ENCODE peak calls at places on chromosomes 11 and 22, in seven cellular contexts. One of them, this sample, is unnamed.
A peak's percentile ranks its signal among the peaks of the same experiment; 100 is the strongest.

GRCh38 chr11:33624082-33624481 is 76.5 kb downstream of the C11orf91 start:
- DNase-seq in IMR-90: no peak
- DNase-seq in H9: no peak
- DNase-seq in mesenchymal stem cell: no peak
- DNase-seq in H1: no peak
- DNase-seq in neuronal stem cell: no peak
- DNase-seq in trophoblast cell: no peak
- DNase-seq in this sample: no peak

GRCh38 chr11:125070699-125071254 is 7.7 kb downstream of the SLC37A2 start:
- DNase-seq in IMR-90: peak; percentile 64
- DNase-seq in H9: no peak
- DNase-seq in mesenchymal stem cell: peak; percentile 63
- DNase-seq in H1: no peak
- DNase-seq in neuronal stem cell: no peak
- DNase-seq in trophoblast cell: peak; percentile 54
- DNase-seq in this sample: no peak

GRCh38 chr11:66081505-66081904 is 11.4 kb downstream of the PACS1 start:
- DNase-seq in IMR-90: no peak
- DNase-seq in H9: no peak
- DNase-seq in mesenchymal stem cell: peak; percentile 42
- DNase-seq in H1: no peak
- DNase-seq in neuronal stem cell: no peak
- DNase-seq in trophoblast cell: peak; percentile 33
- DNase-seq in this sample: no peak

GRCh38 chr11:65209711-65210360 is 28.1 kb downstream of the CAPN1 start:
- DNase-seq in IMR-90: no peak
- DNase-seq in H9: no peak
- DNase-seq in mesenchymal stem cell: no peak
- DNase-seq in H1: no peak
- DNase-seq in neuronal stem cell: no peak
- DNase-seq in trophoblast cell: peak; percentile 71
- DNase-seq in this sample: no peak

GRCh38 chr11:128148208-128148607 is 439.1 kb downstream of the ETS1 start:
- DNase-seq in IMR-90: no peak
- DNase-seq in H9: no peak
- DNase-seq in mesenchymal stem cell: no peak
- DNase-seq in H1: no peak
- DNase-seq in neuronal stem cell: no peak
- DNase-seq in trophoblast cell: no peak
- DNase-seq in this sample: no peak

GRCh38 chr11:36391062-36391461 is 95.0 kb downstream of the PRR5L start:
- DNase-seq in IMR-90: no peak
- DNase-seq in H9: no peak
- DNase-seq in mesenchymal stem cell: no peak
- DNase-seq in H1: no peak
- DNase-seq in neuronal stem cell: no peak
- DNase-seq in trophoblast cell: peak; percentile 15
- DNase-seq in this sample: no peak

GRCh38 chr11:122809861-122810260 is 28.4 kb upstream of the CRTAM start:
- DNase-seq in IMR-90: no peak
- DNase-seq in H9: no peak
- DNase-seq in mesenchymal stem cell: no peak
- DNase-seq in H1: no peak
- DNase-seq in neuronal stem cell: no peak
- DNase-seq in trophoblast cell: peak; percentile 66
- DNase-seq in this sample: no peak

GRCh38 chr11:102986815-102987214 is 31.3 kb upstream of the MMP13 start:
- DNase-seq in IMR-90: peak; percentile 88
- DNase-seq in H9: no peak
- DNase-seq in mesenchymal stem cell: peak; percentile 63
- DNase-seq in H1: no peak
- DNase-seq in neuronal stem cell: no peak
- DNase-seq in trophoblast cell: no peak
- DNase-seq in this sample: no peak

GRCh38 chr11:95793111-95793510 is 2.8 kb downstream of the CEP57 start:
- DNase-seq in IMR-90: no peak
- DNase-seq in H9: no peak
- DNase-seq in mesenchymal stem cell: no peak
- DNase-seq in H1: no peak
- DNase-seq in neuronal stem cell: no peak
- DNase-seq in trophoblast cell: no peak
- DNase-seq in this sample: no peak

GRCh38 chr11:93000511-93001476 is 31.3 kb downstream of the MTNR1B start:
- DNase-seq in IMR-90: peak; percentile 95
- DNase-seq in H9: no peak
- DNase-seq in mesenchymal stem cell: peak; percentile 73
- DNase-seq in H1: no peak
- DNase-seq in neuronal stem cell: no peak
- DNase-seq in trophoblast cell: peak; percentile 66
- DNase-seq in this sample: no peak

GRCh38 chr11:128599729-128600128 is 12.4 kb upstream of the ETS1 start:
- DNase-seq in IMR-90: peak; percentile 91
- DNase-seq in H9: no peak
- DNase-seq in mesenchymal stem cell: peak; percentile 81
- DNase-seq in H1: no peak
- DNase-seq in neuronal stem cell: no peak
- DNase-seq in trophoblast cell: no peak
- DNase-seq in this sample: no peak

GRCh38 chr11:48007677-48008076 is 27.3 kb downstream of the PTPRJ start:
- DNase-seq in IMR-90: no peak
- DNase-seq in H9: no peak
- DNase-seq in mesenchymal stem cell: peak; percentile 53
- DNase-seq in H1: no peak
- DNase-seq in neuronal stem cell: no peak
- DNase-seq in trophoblast cell: peak; percentile 29
- DNase-seq in this sample: no peak

GRCh38 chr11:61544466-61544865 is 35.9 kb downstream of the LRRC10B start:
- DNase-seq in IMR-90: no peak
- DNase-seq in H9: no peak
- DNase-seq in mesenchymal stem cell: no peak
- DNase-seq in H1: no peak
- DNase-seq in neuronal stem cell: no peak
- DNase-seq in trophoblast cell: no peak
- DNase-seq in this sample: no peak

DNA sequence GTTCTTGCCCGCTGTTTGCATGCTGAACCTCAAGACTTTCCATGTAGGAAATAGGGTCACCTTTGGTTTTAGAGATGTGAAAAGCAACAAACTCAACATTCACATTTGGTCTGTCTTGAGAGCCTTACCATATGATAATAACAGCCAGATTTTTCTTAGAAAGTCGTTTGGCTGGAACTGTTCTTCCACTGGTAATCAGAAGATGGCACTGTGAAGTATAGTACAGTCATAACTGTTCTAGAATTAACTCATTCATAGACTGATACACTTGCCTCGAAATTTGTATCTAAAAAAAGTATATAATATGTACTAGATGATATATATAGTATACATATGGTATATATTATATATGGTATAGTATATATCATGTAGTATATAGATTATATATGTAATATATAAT is 12.3 kb downstream of the LUZP2 start:
- DNase-seq in IMR-90: peak; percentile 41
- DNase-seq in H9: no peak
- DNase-seq in mesenchymal stem cell: peak; percentile 6
- DNase-seq in H1: no peak
- DNase-seq in neuronal stem cell: no peak
- DNase-seq in trophoblast cell: no peak
- DNase-seq in this sample: no peak
- H2BK120ac ChIP-seq in IMR-90: no peak overlapping the region
- H2BK120ac ChIP-seq in H9: no peak overlapping the region
- H2BK120ac ChIP-seq in mesenchymal stem cell: no peak overlapping the region
- H2BK120ac ChIP-seq in H1: no peak overlapping the region
- H2BK120ac ChIP-seq in neuronal stem cell: no peak overlapping the region
- H2BK120ac ChIP-seq in trophoblast cell: no peak overlapping the region
- H2BK120ac ChIP-seq in this sample: no peak overlapping the region

GRCh38 chr22:49300241-49300640 is 527.4 kb downstream of the BRD1 start:
- DNase-seq in IMR-90: no peak
- DNase-seq in H9: peak; percentile 10
- DNase-seq in mesenchymal stem cell: no peak
- DNase-seq in H1: no peak
- DNase-seq in neuronal stem cell: no peak
- DNase-seq in trophoblast cell: no peak
- DNase-seq in this sample: no peak
- H3K9ac ChIP-seq in IMR-90: no peak overlapping the region
- H3K9ac ChIP-seq in H9: no peak overlapping the region
- H3K9ac ChIP-seq in mesenchymal stem cell: no peak overlapping the region
- H3K9ac ChIP-seq in H1: no peak overlapping the region
- H3K9ac ChIP-seq in neuronal stem cell: no peak overlapping the region
- H3K9ac ChIP-seq in trophoblast cell: no peak overlapping the region
- H3K9ac ChIP-seq in this sample: no peak overlapping the region

GRCh38 chr11:74322667-74323066 is 11.2 kb upstream of the P4HA3 start:
- DNase-seq in IMR-90: peak; percentile 16
- DNase-seq in H9: no peak
- DNase-seq in mesenchymal stem cell: no peak
- DNase-seq in H1: no peak
- DNase-seq in neuronal stem cell: no peak
- DNase-seq in trophoblast cell: no peak
- DNase-seq in this sample: no peak

GRCh38 chr11:74319139-74319538 is 7.7 kb upstream of the P4HA3 start:
- DNase-seq in IMR-90: peak; percentile 93
- DNase-seq in H9: no peak
- DNase-seq in mesenchymal stem cell: peak; percentile 77
- DNase-seq in H1: no peak
- DNase-seq in neuronal stem cell: no peak
- DNase-seq in trophoblast cell: peak; percentile 3
- DNase-seq in this sample: no peak

GRCh38 chr11:74320538-74320937 is 9.1 kb upstream of the P4HA3 start:
- DNase-seq in IMR-90: peak; percentile 34
- DNase-seq in H9: no peak
- DNase-seq in mesenchymal stem cell: no peak
- DNase-seq in H1: no peak
- DNase-seq in neuronal stem cell: no peak
- DNase-seq in trophoblast cell: no peak
- DNase-seq in this sample: no peak

GRCh38 chr11:74318241-74318932 is 6.9 kb upstream of the P4HA3 start:
- DNase-seq in IMR-90: peak; percentile 65
- DNase-seq in H9: no peak
- DNase-seq in mesenchymal stem cell: peak; percentile 17
- DNase-seq in H1: no peak
- DNase-seq in neuronal stem cell: no peak
- DNase-seq in trophoblast cell: no peak
- DNase-seq in this sample: no peak

GRCh38 chr11:74321487-74322188 is 10.2 kb upstream of the P4HA3 start:
- DNase-seq in IMR-90: peak; percentile 65
- DNase-seq in H9: no peak
- DNase-seq in mesenchymal stem cell: no peak
- DNase-seq in H1: peak; percentile 58
- DNase-seq in neuronal stem cell: no peak
- DNase-seq in trophoblast cell: peak; percentile 62
- DNase-seq in this sample: peak; percentile 46
- H3K4me2 ChIP-seq in IMR-90: peak overlapping the region; percentile 1
- H3K4me2 ChIP-seq in H9: no peak overlapping the region
- H3K4me2 ChIP-seq in mesenchymal stem cell: no peak overlapping the region
- H3K4me2 ChIP-seq in H1: no peak overlapping the region
- H3K4me2 ChIP-seq in neuronal stem cell: no peak overlapping the region
- H3K4me2 ChIP-seq in trophoblast cell: no peak overlapping the region
- H3K4me2 ChIP-seq in this sample: no peak overlapping the region

GRCh38 chr22:19505735-19506126 is 18.5 kb downstream of the CLDN5 start:
- DNase-seq in IMR-90: no peak
- DNase-seq in H9: no peak
- DNase-seq in mesenchymal stem cell: no peak
- DNase-seq in H1: no peak
- DNase-seq in neuronal stem cell: no peak
- DNase-seq in trophoblast cell: no peak
- DNase-seq in this sample: no peak

GRCh38 chr22:19504900-19505734 is 19.1 kb downstream of the CLDN5 start:
- DNase-seq in IMR-90: no peak
- DNase-seq in H9: no peak
- DNase-seq in mesenchymal stem cell: no peak
- DNase-seq in H1: no peak
- DNase-seq in neuronal stem cell: no peak
- DNase-seq in trophoblast cell: no peak
- DNase-seq in this sample: no peak

GRCh38 chr22:19508024-19508776 is 16.0 kb downstream of the CLDN5 start:
- DNase-seq in IMR-90: no peak
- DNase-seq in H9: no peak
- DNase-seq in mesenchymal stem cell: no peak
- DNase-seq in H1: no peak
- DNase-seq in neuronal stem cell: no peak
- DNase-seq in trophoblast cell: no peak
- DNase-seq in this sample: no peak

GRCh38 chr22:19506212-19506611 is 18.0 kb downstream of the CLDN5 start:
- DNase-seq in IMR-90: no peak
- DNase-seq in H9: no peak
- DNase-seq in mesenchymal stem cell: no peak
- DNase-seq in H1: no peak
- DNase-seq in neuronal stem cell: no peak
- DNase-seq in trophoblast cell: no peak
- DNase-seq in this sample: no peak

GRCh38 chr22:19507534-19507861 is 16.7 kb downstream of the CLDN5 start:
- DNase-seq in IMR-90: no peak
- DNase-seq in H9: no peak
- DNase-seq in mesenchymal stem cell: no peak
- DNase-seq in H1: no peak
- DNase-seq in neuronal stem cell: no peak
- DNase-seq in trophoblast cell: no peak
- DNase-seq in this sample: no peak
- H2BK120ac ChIP-seq in IMR-90: no peak overlapping the region
- H2BK120ac ChIP-seq in H9: no peak overlapping the region
- H2BK120ac ChIP-seq in mesenchymal stem cell: no peak overlapping the region
- H2BK120ac ChIP-seq in H1: no peak overlapping the region
- H2BK120ac ChIP-seq in neuronal stem cell: no peak overlapping the region
- H2BK120ac ChIP-seq in trophoblast cell: no peak overlapping the region
- H2BK120ac ChIP-seq in this sample: no peak overlapping the region

DNA sequence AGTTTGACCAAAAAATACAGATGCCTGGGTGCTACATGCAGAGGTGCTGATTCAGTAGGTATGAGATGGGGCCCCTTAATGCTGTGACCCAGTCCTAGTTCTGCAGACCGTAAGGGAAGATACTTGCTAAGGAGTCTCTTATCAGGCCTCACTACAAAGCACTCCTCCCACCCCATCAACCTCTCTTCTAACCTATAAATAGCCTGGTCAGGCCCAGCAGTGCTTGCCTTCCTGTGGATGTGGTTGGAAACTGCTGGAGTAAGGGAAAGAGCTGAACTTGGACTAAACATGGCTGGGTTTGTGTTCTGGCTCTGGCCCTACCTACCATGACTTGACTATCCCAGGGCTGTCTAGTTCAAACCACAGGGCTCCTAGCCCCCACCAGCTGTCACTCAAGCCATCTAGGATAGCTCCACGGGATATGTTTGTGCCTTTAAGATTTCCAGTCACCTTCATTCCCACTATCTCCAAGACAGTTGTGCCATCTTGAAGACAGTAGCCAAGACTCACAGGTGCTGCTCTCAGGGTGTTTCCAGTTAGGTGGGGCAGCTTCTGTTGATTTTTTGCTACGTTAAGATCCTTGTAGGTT is 9.5 kb upstream of the DKK3 start:
- DNase-seq in IMR-90: peak; percentile 44
- DNase-seq in H9: no peak
- DNase-seq in mesenchymal stem cell: peak; percentile 42
- DNase-seq in H1: no peak
- DNase-seq in neuronal stem cell: no peak
- DNase-seq in trophoblast cell: no peak
- DNase-seq in this sample: peak; percentile 75
- H3K9ac ChIP-seq in IMR-90: no peak overlapping the region
- H3K9ac ChIP-seq in H9: no peak overlapping the region
- H3K9ac ChIP-seq in mesenchymal stem cell: peak overlapping the region; percentile 17
- H3K9ac ChIP-seq in H1: no peak overlapping the region
- H3K9ac ChIP-seq in neuronal stem cell: no peak overlapping the region
- H3K9ac ChIP-seq in trophoblast cell: no peak overlapping the region
- H3K9ac ChIP-seq in this sample: no peak overlapping the region